ENCODE peak calls at places on chromosomes 7 and 10, in six cellular contexts. A, S, O, I, V and L are unnamed samples.

GRCh38 chr10:88802430-88802829 is at the start of gene LIPM:
- DNase-seq in O (no peak), S (no peak), A (no peak), I (no peak), V (no peak), L (no peak)

GRCh38 chr10:90407116-90407515 is 450.7 kb downstream of the HTR7 start:
- DNase-seq in O (no peak), V (no peak), S (peak; percentile 74), I (peak; percentile 76), A (no peak), L (no peak)

GRCh38 chr7:145212050-145212449 is 376.2 kb upstream of the TPK1 start:
- DNase-seq in O (no peak), S (no peak), V (no peak), I (no peak), A (no peak), L (no peak)

GRCh38 chr7:139660317-139661042 is 117.3 kb downstream of the HIPK2 start:
- DNase-seq in S (peak; percentile 56), V (no peak), O (peak; percentile 54), A (no peak), I (no peak), L (peak; percentile 59)

GRCh38 chr10:580796-581195 is 108.7 kb downstream of the DIP2C start:
- DNase-seq in S (peak; percentile 94), O (no peak), A (no peak), V (no peak), I (no peak), L (no peak)

GRCh38 chr10:89279449-89279869 is 22.4 kb upstream of the IFIT2 start:
- DNase-seq in A (no peak), I (peak; percentile 71), O (no peak), S (peak; percentile 65), V (no peak), L (no peak)

GRCh38 chr10:60389413-60390009 is at the start of gene ANK3:
- DNase-seq in I (no peak), A (no peak), O (no peak), S (no peak), V (no peak), L (no peak)

GRCh38 chr10:57689898-57690297 is 577.8 kb downstream of the IPMK start:
- DNase-seq in S (no peak), O (no peak), A (no peak), V (no peak), I (no peak), L (no peak)

GRCh38 chr7:1700536-1701333 is 30.7 kb downstream of the ELFN1 start:
- DNase-seq in A (no peak), I (no peak), V (no peak), S (no peak), O (no peak), L (no peak)

GRCh38 chr10:64507869-64508609 is 986.8 kb downstream of the REEP3 start:
- DNase-seq in S (peak; percentile 65), O (no peak), V (no peak), I (no peak), A (no peak), L (no peak)

GRCh38 chr7:112937651-112938390 is 147.6 kb upstream of the TMEM168 start:
- DNase-seq in I (no peak), S (peak; percentile 52), A (no peak), O (no peak), V (no peak), L (no peak)

GRCh38 chr7:48255046-48255445 is 83.8 kb downstream of the ABCA13 start:
- DNase-seq in A (no peak), I (no peak), S (peak; percentile 90), O (no peak), V (no peak), L (no peak)

GRCh38 chr10:132162021-132162531 is 24.7 kb upstream of the DPYSL4 start:
- DNase-seq in A (no peak), O (no peak), S (no peak), I (no peak), V (no peak), L (no peak)

GRCh38 chr10:23099816-23100215 is 4.4 kb downstream of the MSRB2 start:
- DNase-seq in A (no peak), V (no peak), O (peak; percentile 33), S (peak; percentile 2), I (no peak), L (peak; percentile 89)

GRCh38 chr7:73342645-73343044 is 14.7 kb downstream of the FKBP6 start:
- DNase-seq in I (no peak), A (no peak), O (no peak), S (peak; percentile 25), V (no peak), L (peak; percentile 11)

GRCh38 chr7:12729112-12729511 is 41.7 kb downstream of the ARL4A start:
- DNase-seq in A (no peak), V (no peak), S (peak; percentile 42), I (no peak), O (peak; percentile 54), L (peak; percentile 39)

GRCh38 chr7:16344927-16345326 is 76.4 kb downstream of the CRPPA start:
- DNase-seq in V (no peak), A (no peak), O (no peak), S (no peak), I (no peak), L (no peak)
- H3K27ac ChIP-seq in V (no peak overlapping the region), A (no peak overlapping the region), O (no peak overlapping the region), S (no peak overlapping the region), I (peak overlapping the region; percentile 80), L (no peak overlapping the region)

DNA sequence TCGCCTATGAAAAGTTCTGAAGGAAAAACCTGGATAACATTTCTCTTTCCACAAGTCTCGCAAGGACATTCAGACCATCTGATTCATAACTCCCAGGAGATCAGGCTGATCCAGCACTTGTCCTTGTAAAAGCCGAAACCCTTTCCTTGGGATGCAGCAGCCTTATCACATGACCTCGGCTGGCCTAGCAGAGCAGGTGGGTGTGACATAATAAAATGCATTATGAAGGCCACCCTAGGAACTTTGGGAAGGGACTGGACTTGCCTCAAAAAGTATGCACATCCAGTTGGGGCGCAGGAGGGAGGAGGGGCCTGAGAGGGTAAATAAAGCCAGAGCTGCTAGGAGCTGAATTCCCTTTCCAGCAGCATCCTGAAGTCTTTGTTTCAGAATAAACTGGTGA is 260.9 kb downstream of the SNX13 start:
- DNase-seq in V (no peak), I (peak; percentile 6), A (no peak), O (no peak), S (peak; percentile 58), L (no peak)
- H3K4me1 ChIP-seq in V (no peaks in the 10 kb centered on the region), I (no peaks in the 10 kb centered on the region), A (no peaks in the 10 kb centered on the region), O (no peaks in the 10 kb centered on the region), S (peaks cover 54% of the 10 kb centered on the region), L (no peaks in the 10 kb centered on the region)

GRCh38 chr7:130010689-130011412 is 40.3 kb downstream of the ZC3HC1 start:
- DNase-seq in I (peak; percentile 83), S (peak; percentile 73), V (peak; percentile 61), O (peak; percentile 87), A (no peak), L (peak; percentile 81)
- H3K4me3 ChIP-seq in I (peak overlapping the region; percentile 29), S (no peak overlapping the region), V (no peak overlapping the region), O (no peak overlapping the region), A (no peak overlapping the region), L (no peak overlapping the region)

DNA sequence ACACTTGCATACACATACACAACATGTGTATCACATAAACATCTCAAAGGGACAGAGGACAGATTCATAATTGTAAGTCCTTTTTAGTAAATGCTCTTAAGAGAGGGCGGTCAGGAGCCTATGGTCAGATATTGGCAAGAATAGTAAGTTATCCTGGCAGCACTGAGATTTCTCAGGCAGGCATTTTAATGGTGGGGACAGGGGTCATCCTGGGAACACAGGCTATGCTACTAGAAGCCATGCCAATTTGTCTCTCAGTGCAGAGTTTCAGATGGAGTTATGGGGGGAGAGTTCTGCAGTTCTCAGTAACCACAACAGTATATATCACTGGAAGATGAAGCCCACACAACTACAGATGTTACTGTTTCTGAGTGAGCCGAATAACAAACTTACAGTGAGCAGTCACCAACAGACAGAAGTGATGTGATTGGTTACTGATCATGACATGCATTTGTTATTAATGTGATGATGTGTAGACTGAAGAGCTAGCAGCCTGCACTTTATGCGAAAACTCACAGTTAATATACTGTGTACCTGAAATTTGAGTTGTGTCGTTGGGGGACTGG is 16.4 kb downstream of the ZNF487 start:
- DNase-seq in O (no peak), S (peak; percentile 2), A (no peak), V (no peak), I (no peak), L (no peak)
- H3K27ac ChIP-seq in O (no peak overlapping the region), S (no peak overlapping the region), A (no peak overlapping the region), V (peak overlapping the region; percentile 50), I (no peak overlapping the region), L (no peak overlapping the region)